ENCODE peak calls at places on chromosomes 1 and 21, in four cellular contexts. H is heart left ventricle, R is uterus, P is prostate gland. Z is an unnamed sample. For H3K4me1, the result is how much of the 10 kb centered on the place peaks cover.

GRCh38 chr1:21357161-21357560 is 66.9 kb upstream of the ECE1 start:
- DNase-seq in P (no peak), R (no peak), H (no peak), Z (no peak)

GRCh38 chr1:66207484-66207883 is 326.5 kb upstream of the SGIP1 start:
- DNase-seq in H (peak), P (no peak), R (no peak), Z (no peak)

GRCh38 chr1:41768538-41768937 is 150.2 kb downstream of the HIVEP3 start:
- DNase-seq in H (no peak), R (no peak), P (no peak), Z (no peak)

GRCh38 chr1:228295981-228296380 is 88.1 kb downstream of the OBSCN start:
- DNase-seq in P (no peak), H (no peak), R (no peak), Z (no peak)

GRCh38 chr1:180309338-180309737 is 79.3 kb downstream of the LHX4 start:
- DNase-seq in R (no peak), H (no peak), P (no peak), Z (no peak)

GRCh38 chr1:28971980-28972771 is 57.8 kb downstream of the EPB41 start:
- DNase-seq in H (no peak), R (peak), P (no peak), Z (no peak)

GRCh38 chr21:35243171-35243570 is 194.1 kb upstream of the RUNX1 start:
- DNase-seq in R (no peak), P (no peak), H (no peak), Z (no peak)

GRCh38 chr1:110463695-110464094 is 12.7 kb downstream of the PROK1 start:
- DNase-seq in H (no peak), P (no peak), R (no peak), Z (no peak)

GRCh38 chr1:154955039-154955717 is 721 bp downstream of the PBXIP1 start:
- DNase-seq in R (no peak), P (no peak), H (no peak), Z (peak)

GRCh38 chr1:24536391-24536840 is 19.5 kb upstream of the NCMAP start:
- DNase-seq in R (no peak), H (no peak), P (no peak), Z (peak)

GRCh38 chr1:113530021-113530420 is 139.7 kb downstream of the MAGI3 start:
- DNase-seq in P (no peak), R (no peak), H (no peak), Z (no peak)

GRCh38 chr1:184574588-184574987 is 180.1 kb downstream of the EDEM3 start:
- DNase-seq in P (no peak), R (no peak), H (no peak), Z (no peak)

GRCh38 chr21:25362375-25363267 is 244.7 kb downstream of the MRPL39 start:
- DNase-seq in H (no peak), P (no peak), R (no peak), Z (no peak)

GRCh38 chr1:221509575-221510360 is 232.1 kb downstream of the DUSP10 start:
- DNase-seq in R (no peak), H (no peak), P (no peak), Z (no peak)

GRCh38 chr1:21490774-21491482 is 18.3 kb upstream of the ALPL start:
- DNase-seq in P (no peak), R (no peak), H (no peak), Z (no peak)

GRCh38 chr1:15174615-15174983 is 21.1 kb downstream of the TMEM51 start:
- DNase-seq in H (no peak), P (no peak), R (no peak), Z (no peak)

GRCh38 chr1:196558424-196558823 is 49.8 kb downstream of the KCNT2 start:
- DNase-seq in P (no peak), R (no peak), H (no peak), Z (no peak)

DNA sequence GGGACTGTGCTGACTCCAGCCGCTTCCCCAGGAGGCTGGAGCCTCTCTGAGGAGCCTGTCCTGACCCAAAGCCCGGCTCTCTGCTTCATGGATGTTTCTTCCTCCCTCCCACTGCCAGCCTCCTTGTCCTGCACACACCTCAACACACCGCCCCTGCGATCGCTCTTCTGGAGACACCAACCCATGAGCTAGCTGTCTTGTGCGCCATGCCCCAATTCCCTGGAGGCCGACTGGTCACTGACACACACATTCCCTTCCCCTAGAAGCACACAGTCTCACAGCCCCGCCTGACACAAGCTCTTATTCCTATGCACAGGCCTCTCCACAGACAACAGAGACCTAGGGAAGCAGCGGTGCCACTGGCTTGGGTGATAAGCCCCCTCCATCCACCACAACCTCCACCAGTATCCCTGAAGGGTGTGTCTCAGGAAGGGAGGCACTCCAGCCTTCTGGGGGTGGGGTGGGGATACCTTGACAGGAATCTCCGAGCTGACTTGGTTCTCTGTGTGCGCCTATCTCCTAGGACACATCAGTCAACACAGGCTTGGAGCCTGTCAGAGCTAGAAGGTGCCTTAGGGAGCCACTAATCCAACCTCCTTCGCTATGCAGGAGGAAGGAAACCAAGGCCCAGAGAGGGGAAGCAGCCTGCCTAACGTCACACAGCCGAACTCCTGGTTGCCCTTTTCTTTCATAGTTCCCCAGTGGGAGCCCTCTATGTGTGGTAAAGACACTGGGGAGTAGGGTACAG is 31.1 kb downstream of the AHDC1 start:
- DNase-seq in R (peak), H (no peak), P (no peak), Z (no peak)
- H3K4me1 ChIP-seq in R (half or more), H (half or more), P (under half), Z (under half)

GRCh38 chr1:31672988-31673387 is 28.3 kb upstream of the PEF1 start:
- DNase-seq in H (peak), P (no peak), R (no peak), Z (no peak)
- H3K27ac ChIP-seq in H (peak), P (no peak), R (peak), Z (no peak)

DNA sequence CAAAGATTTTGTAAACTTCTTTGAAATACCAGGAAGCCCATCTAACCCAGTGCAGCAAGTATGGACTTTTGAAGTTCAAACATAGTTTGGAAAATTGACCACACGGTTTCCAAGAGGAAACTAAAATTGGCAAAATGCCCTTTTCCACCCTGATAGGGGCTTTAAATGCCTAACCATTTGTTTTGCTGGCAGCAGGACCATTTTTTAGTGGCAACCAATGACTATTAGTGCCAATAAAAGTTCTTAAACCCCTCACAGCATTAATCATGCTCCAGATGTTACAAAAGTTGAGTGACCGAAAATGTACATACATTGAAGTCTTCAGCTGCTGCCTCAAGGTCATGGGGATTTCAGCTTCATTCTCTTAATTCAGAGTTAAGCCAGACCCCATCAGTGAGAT is 46.4 kb upstream of the ENAH start:
- DNase-seq in H (no peak), P (no peak), R (no peak), Z (no peak)
- H3K4me1 ChIP-seq in H (under half), P (under half), R (under half), Z (under half)

GRCh38 chr1:201377611-201378092 is at the start of gene TNNT2:
- DNase-seq in H (peak), P (no peak), R (no peak), Z (no peak)

GRCh38 chr1:201375169-201375568 is 2.3 kb downstream of the TNNT2 start:
- DNase-seq in H (no peak), P (no peak), R (no peak), Z (no peak)

GRCh38 chr1:201374376-201374775 is 3.1 kb downstream of the TNNT2 start:
- DNase-seq in R (no peak), P (no peak), H (no peak), Z (no peak)

GRCh38 chr1:201376464-201377374 is 761 bp downstream of the TNNT2 start:
- DNase-seq in H (no peak), P (no peak), R (no peak), Z (no peak)

DNA sequence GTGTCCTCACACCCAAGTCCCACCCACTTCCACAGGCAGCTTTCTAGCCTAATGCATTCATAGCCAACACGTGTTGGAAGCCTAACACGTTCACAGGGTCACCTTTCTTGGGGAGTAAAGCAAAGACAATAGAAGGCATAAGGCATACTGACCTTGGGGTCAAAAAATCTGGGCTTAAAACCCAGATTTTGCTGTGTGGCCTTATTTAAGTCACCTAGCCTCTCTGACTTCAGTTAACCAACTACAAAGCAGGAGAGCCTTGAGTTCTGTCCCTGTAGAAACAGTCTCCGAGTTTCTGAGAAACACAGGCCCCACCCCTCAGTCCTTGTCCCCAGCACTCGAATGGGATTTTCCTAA is 1.4 kb downstream of the TNNT2 start:
- DNase-seq in P (no peak), R (no peak), H (no peak), Z (no peak)
- H3K27ac ChIP-seq in P (no peak), R (no peak), H (peak), Z (no peak)

GRCh38 chr1:206706298-206706791 is 21.6 kb downstream of the MAPKAPK2 start:
- DNase-seq in R (peak), P (no peak), H (peak), Z (no peak)
- H3K4me1 ChIP-seq in R (under half), P (under half), H (half or more), Z (half or more)

GRCh38 chr1:210241121-210241520 is 8.5 kb downstream of the SERTAD4 start:
- DNase-seq in H (no peak), R (no peak), P (no peak), Z (no peak)

GRCh38 chr1:210237981-210238380 is 5.4 kb downstream of the SERTAD4 start:
- DNase-seq in H (no peak), R (no peak), P (no peak), Z (no peak)

GRCh38 chr1:210236840-210237409 is 4.3 kb downstream of the SERTAD4 start:
- DNase-seq in H (peak), R (peak), P (peak), Z (no peak)

GRCh38 chr1:210237514-210237913 is 4.9 kb downstream of the SERTAD4 start:
- DNase-seq in R (no peak), P (no peak), H (no peak), Z (no peak)

GRCh38 chr1:210239295-210240155 is 6.9 kb downstream of the SERTAD4 start:
- DNase-seq in H (no peak), P (no peak), R (peak), Z (no peak)
- H3K27ac ChIP-seq in H (no peak), P (no peak), R (peak), Z (no peak)

DNA sequence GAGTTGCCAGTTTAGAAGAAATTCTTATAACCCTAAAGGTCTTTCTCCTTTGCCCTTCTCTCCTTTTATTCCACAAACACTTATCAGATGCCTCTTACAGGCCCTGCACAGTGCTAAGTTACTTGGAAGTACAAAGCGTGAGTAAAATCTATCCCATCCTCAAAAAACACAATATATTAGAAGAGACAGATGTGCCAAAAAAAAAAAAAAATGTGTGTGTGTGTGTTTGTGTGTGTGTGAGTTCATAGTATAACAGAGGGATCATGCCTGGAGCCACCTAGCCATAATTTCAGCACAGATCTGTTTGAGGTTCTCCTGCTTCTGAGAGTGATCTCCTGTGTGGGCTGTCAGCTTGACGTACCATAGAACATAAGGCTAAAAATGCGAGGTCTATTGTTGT is 5.0 kb downstream of the FAM20B start:
- DNase-seq in H (no peak), P (no peak), R (no peak), Z (no peak)
- H3K4me1 ChIP-seq in H (half or more), P (under half), R (under half), Z (under half)

DNA sequence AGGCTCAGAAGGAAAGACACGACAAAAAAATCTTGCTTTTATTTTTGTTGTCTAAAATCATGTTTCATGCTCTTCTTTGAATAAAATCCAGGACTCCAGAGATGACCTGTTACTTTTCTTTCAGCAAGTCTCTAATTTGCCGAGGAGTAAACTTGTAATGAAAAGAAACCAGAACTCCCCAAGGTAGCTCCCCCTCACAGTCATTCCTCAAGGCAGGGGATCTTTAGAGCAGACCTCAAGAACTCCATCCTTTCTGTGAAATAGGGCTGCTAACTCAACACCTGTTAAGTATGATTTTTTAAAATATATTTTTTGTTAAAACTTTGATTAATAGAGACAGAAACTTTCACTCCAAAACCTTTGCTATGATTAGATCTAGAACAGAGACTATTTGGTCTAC is 82.7 kb upstream of the ABCD3 start:
- DNase-seq in P (no peak), R (no peak), H (no peak), Z (no peak)
- H3K27ac ChIP-seq in P (no peak), R (peak), H (peak), Z (no peak)

GRCh38 chr1:3468236-3469103 is 14.0 kb downstream of the ARHGEF16 start:
- DNase-seq in P (no peak), R (no peak), H (no peak), Z (no peak)

GRCh38 chr1:3466366-3467075 is 12.1 kb downstream of the ARHGEF16 start:
- DNase-seq in R (no peak), P (no peak), H (no peak), Z (no peak)

GRCh38 chr1:3465935-3466321 is 11.5 kb downstream of the ARHGEF16 start:
- DNase-seq in H (no peak), P (no peak), R (no peak), Z (no peak)

GRCh38 chr1:3469104-3469848 is 14.8 kb downstream of the ARHGEF16 start:
- DNase-seq in H (no peak), R (no peak), P (no peak), Z (no peak)

DNA sequence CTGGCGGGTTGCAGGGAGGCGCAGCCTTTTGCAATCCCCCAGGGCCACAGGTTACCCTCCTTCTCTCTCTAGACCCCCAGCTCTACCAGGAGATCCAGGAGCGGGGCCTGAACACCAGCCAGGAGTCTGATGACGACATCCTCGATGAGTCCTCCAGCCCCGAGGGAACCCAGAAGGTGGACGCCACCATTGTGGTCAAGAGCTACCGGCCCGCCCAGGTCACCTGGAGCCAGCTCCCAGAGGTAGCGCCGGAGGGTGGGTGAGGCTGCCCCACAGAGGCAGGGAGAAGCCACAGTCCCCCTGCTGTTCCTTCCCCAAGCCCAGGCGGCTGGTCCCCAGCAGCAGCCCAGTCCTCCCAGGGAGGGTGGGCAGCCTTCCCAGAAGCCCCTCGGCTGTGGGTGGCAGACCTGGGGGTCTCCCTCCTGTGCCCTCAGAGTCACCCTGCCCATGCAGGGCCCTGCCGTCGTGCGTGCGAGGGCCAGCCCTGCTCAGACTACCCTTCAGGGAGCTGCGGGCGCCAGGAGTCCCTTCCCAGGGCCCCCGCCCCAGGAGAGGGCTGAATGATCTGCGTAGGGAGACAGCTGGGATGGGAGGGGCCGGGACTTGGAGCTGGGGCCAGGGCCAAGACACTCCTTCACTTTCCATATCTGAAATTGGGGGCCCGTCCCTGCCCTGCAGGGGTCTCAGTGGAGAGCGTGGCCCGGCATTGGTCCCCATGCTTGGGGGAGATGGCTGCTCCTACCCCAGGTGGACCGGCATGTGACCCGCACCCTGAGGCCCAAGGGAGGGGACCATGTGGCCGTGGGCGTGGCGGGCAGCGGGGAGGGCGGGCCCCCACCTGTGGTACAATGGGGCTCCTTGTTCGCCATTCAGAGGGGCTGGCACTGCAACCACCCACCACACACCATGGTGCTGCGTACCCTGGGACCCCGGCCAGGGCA is 12.9 kb downstream of the ARHGEF16 start:
- DNase-seq in R (no peak), H (no peak), P (no peak), Z (no peak)
- H3K4me1 ChIP-seq in R (under half), H (under half), P (under half), Z (under half)